ENCODE peak calls at places on chromosome 22, in six cellular contexts. One of them, this sample, is unnamed.

GRCh38 chr22:44172370-44173108 is 8.2 kb upstream of the PARVG start:
- DNase-seq in CD8-positive, alpha-beta T cell: no peak
- DNase-seq in A549: no peak
- DNase-seq in esophagus squamous epithelium: no peak
- DNase-seq in uterus: no peak
- DNase-seq in cardiac muscle cell: no peak
- DNase-seq in this sample: no peak

GRCh38 chr22:26428515-26429457 is at the start of gene ASPHD2:
- DNase-seq in esophagus squamous epithelium: no peak
- DNase-seq in uterus: peak; percentile 43
- DNase-seq in cardiac muscle cell: peak; percentile 73
- DNase-seq in A549: peak; percentile 18
- DNase-seq in CD8-positive, alpha-beta T cell: peak; percentile 80
- DNase-seq in this sample: peak; percentile 2

GRCh38 chr22:43228330-43228729 is 41.4 kb upstream of the TTLL12 start:
- DNase-seq in esophagus squamous epithelium: no peak
- DNase-seq in uterus: no peak
- DNase-seq in CD8-positive, alpha-beta T cell: peak; percentile 26
- DNase-seq in cardiac muscle cell: peak; percentile 59
- DNase-seq in A549: peak; percentile 35
- DNase-seq in this sample: no peak

GRCh38 chr22:43996170-43996980 is 27.7 kb upstream of the PARVB start:
- DNase-seq in CD8-positive, alpha-beta T cell: peak; percentile 69
- DNase-seq in uterus: peak; percentile 28
- DNase-seq in A549: no peak
- DNase-seq in esophagus squamous epithelium: peak; percentile 26
- DNase-seq in cardiac muscle cell: no peak
- DNase-seq in this sample: no peak

GRCh38 chr22:34414467-34415440 is 494.5 kb upstream of the LARGE1 start:
- DNase-seq in esophagus squamous epithelium: no peak
- DNase-seq in uterus: no peak
- DNase-seq in cardiac muscle cell: peak; percentile 93
- DNase-seq in A549: peak; percentile 1
- DNase-seq in CD8-positive, alpha-beta T cell: no peak
- DNase-seq in this sample: no peak

GRCh38 chr22:17077255-17077654 is 7.5 kb upstream of the IL17RA start:
- DNase-seq in esophagus squamous epithelium: no peak
- DNase-seq in A549: no peak
- DNase-seq in cardiac muscle cell: no peak
- DNase-seq in uterus: no peak
- DNase-seq in CD8-positive, alpha-beta T cell: no peak
- DNase-seq in this sample: peak; percentile 51

GRCh38 chr22:50262460-50262911 is 1.0 kb upstream of the MAPK12 start:
- DNase-seq in A549: no peak
- DNase-seq in cardiac muscle cell: no peak
- DNase-seq in uterus: no peak
- DNase-seq in CD8-positive, alpha-beta T cell: no peak
- DNase-seq in esophagus squamous epithelium: no peak
- DNase-seq in this sample: no peak

GRCh38 chr22:20244744-20245576 is 23.2 kb downstream of the RTN4R start:
- DNase-seq in esophagus squamous epithelium: no peak
- DNase-seq in A549: no peak
- DNase-seq in CD8-positive, alpha-beta T cell: peak; percentile 77
- DNase-seq in cardiac muscle cell: no peak
- DNase-seq in uterus: no peak
- DNase-seq in this sample: no peak

GRCh38 chr22:42261266-42261665 is 9.2 kb downstream of the TCF20 start:
- DNase-seq in CD8-positive, alpha-beta T cell: no peak
- DNase-seq in uterus: no peak
- DNase-seq in cardiac muscle cell: no peak
- DNase-seq in A549: no peak
- DNase-seq in esophagus squamous epithelium: no peak
- DNase-seq in this sample: peak; percentile 36

GRCh38 chr22:17489101-17489500 is 74.2 kb upstream of the SLC25A18 start:
- DNase-seq in esophagus squamous epithelium: no peak
- DNase-seq in cardiac muscle cell: no peak
- DNase-seq in CD8-positive, alpha-beta T cell: no peak
- DNase-seq in uterus: no peak
- DNase-seq in A549: no peak
- DNase-seq in this sample: no peak

GRCh38 chr22:24583221-24583971 is 9.5 kb downstream of the LRRC75B start:
- DNase-seq in A549: no peak
- DNase-seq in CD8-positive, alpha-beta T cell: no peak
- DNase-seq in uterus: no peak
- DNase-seq in cardiac muscle cell: peak; percentile 88
- DNase-seq in esophagus squamous epithelium: no peak
- DNase-seq in this sample: no peak

GRCh38 chr22:25332386-25332785 is 112.9 kb downstream of the CRYBB2 start:
- DNase-seq in A549: no peak
- DNase-seq in CD8-positive, alpha-beta T cell: no peak
- DNase-seq in uterus: no peak
- DNase-seq in esophagus squamous epithelium: no peak
- DNase-seq in cardiac muscle cell: no peak
- DNase-seq in this sample: no peak

GRCh38 chr22:27578937-27579617 is 222.5 kb downstream of the MN1 start:
- DNase-seq in A549: no peak
- DNase-seq in esophagus squamous epithelium: no peak
- DNase-seq in CD8-positive, alpha-beta T cell: no peak
- DNase-seq in uterus: no peak
- DNase-seq in cardiac muscle cell: no peak
- DNase-seq in this sample: no peak

GRCh38 chr22:19873138-19873959 is 18.7 kb upstream of the GNB1L start:
- DNase-seq in esophagus squamous epithelium: no peak
- DNase-seq in A549: no peak
- DNase-seq in CD8-positive, alpha-beta T cell: peak; percentile 4
- DNase-seq in uterus: peak; percentile 11
- DNase-seq in cardiac muscle cell: no peak
- DNase-seq in this sample: no peak

GRCh38 chr22:37775785-37776638 is 31.7 kb upstream of the GCAT start:
- DNase-seq in uterus: no peak
- DNase-seq in esophagus squamous epithelium: no peak
- DNase-seq in A549: no peak
- DNase-seq in cardiac muscle cell: no peak
- DNase-seq in CD8-positive, alpha-beta T cell: no peak
- DNase-seq in this sample: peak; percentile 90

GRCh38 chr22:39651783-39652058 is 81.2 kb downstream of the CACNA1I start:
- DNase-seq in A549: no peak
- DNase-seq in esophagus squamous epithelium: no peak
- DNase-seq in uterus: no peak
- DNase-seq in CD8-positive, alpha-beta T cell: no peak
- DNase-seq in cardiac muscle cell: no peak
- DNase-seq in this sample: no peak

GRCh38 chr22:46092646-46093410 is 57.5 kb upstream of the PPARA start:
- DNase-seq in esophagus squamous epithelium: no peak
- DNase-seq in uterus: no peak
- DNase-seq in cardiac muscle cell: no peak
- DNase-seq in A549: no peak
- DNase-seq in CD8-positive, alpha-beta T cell: no peak
- DNase-seq in this sample: no peak
- H3K27ac ChIP-seq in esophagus squamous epithelium: peak overlapping the region; percentile 100
- H3K27ac ChIP-seq in uterus: peak overlapping the region; percentile 99
- H3K27ac ChIP-seq in cardiac muscle cell: no peak overlapping the region
- H3K27ac ChIP-seq in A549: no peak overlapping the region
- H3K27ac ChIP-seq in CD8-positive, alpha-beta T cell: no peak overlapping the region
- H3K27ac ChIP-seq in this sample: peak overlapping the region; percentile 39

GRCh38 chr22:48607901-48608650 is 1219.6 kb downstream of the BRD1 start:
- DNase-seq in cardiac muscle cell: no peak
- DNase-seq in esophagus squamous epithelium: no peak
- DNase-seq in A549: no peak
- DNase-seq in uterus: no peak
- DNase-seq in CD8-positive, alpha-beta T cell: no peak
- DNase-seq in this sample: no peak
- H3K9me3 ChIP-seq in cardiac muscle cell: no peaks in the 10 kb centered on the region
- H3K9me3 ChIP-seq in esophagus squamous epithelium: no peaks in the 10 kb centered on the region
- H3K9me3 ChIP-seq in A549: no peaks in the 10 kb centered on the region
- H3K9me3 ChIP-seq in uterus: no peaks in the 10 kb centered on the region
- H3K9me3 ChIP-seq in CD8-positive, alpha-beta T cell: no peaks in the 10 kb centered on the region
- H3K9me3 ChIP-seq in this sample: peaks cover 90% of the 10 kb centered on the region

DNA sequence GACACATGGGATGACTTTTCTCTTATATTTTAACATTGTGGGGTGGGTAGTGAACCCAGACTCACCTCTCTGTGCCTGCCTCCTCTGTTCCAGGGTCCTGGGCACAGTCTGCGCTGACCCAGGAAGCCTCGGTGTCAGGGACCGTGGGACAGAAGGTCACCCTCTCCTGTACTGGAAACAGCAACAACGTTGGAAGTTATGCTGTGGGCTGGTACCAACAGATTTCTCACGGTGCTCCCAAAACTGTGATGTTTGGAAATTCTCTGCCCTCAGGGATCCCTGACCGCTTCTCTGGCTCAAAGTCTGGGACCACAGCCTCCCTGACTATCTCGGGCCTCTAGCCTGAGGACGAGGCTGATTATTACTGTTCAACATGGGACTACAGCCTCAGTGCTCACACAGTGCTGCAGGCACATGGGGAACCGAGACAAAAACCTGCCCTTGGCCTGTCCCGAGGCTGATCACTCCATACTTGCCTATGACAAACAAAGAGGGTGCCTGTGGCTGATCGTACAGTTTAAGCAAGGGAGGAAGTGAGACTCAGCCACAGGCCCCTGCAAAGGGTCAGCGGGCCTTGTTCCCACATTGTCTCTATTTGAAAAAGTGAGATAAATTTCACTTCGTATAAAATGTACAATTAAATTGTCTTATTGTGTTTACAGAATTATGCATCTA is 43.7 kb upstream of the TOP3B start:
- DNase-seq in esophagus squamous epithelium: no peak
- DNase-seq in uterus: no peak
- DNase-seq in cardiac muscle cell: no peak
- DNase-seq in A549: no peak
- DNase-seq in CD8-positive, alpha-beta T cell: no peak
- DNase-seq in this sample: no peak
- H3K4me3 ChIP-seq in esophagus squamous epithelium: no peak overlapping the region
- H3K4me3 ChIP-seq in uterus: no peak overlapping the region
- H3K4me3 ChIP-seq in cardiac muscle cell: no peak overlapping the region
- H3K4me3 ChIP-seq in A549: no peak overlapping the region
- H3K4me3 ChIP-seq in CD8-positive, alpha-beta T cell: no peak overlapping the region
- H3K4me3 ChIP-seq in this sample: no peak overlapping the region

GRCh38 chr22:28977050-28977449 is 84.6 kb downstream of the C22orf31 start:
- DNase-seq in A549: no peak
- DNase-seq in uterus: no peak
- DNase-seq in esophagus squamous epithelium: no peak
- DNase-seq in CD8-positive, alpha-beta T cell: no peak
- DNase-seq in cardiac muscle cell: no peak
- DNase-seq in this sample: no peak
- H3K27ac ChIP-seq in A549: peak overlapping the region; percentile 83
- H3K27ac ChIP-seq in uterus: peak overlapping the region; percentile 55
- H3K27ac ChIP-seq in esophagus squamous epithelium: peak overlapping the region; percentile 18
- H3K27ac ChIP-seq in CD8-positive, alpha-beta T cell: no peak overlapping the region
- H3K27ac ChIP-seq in cardiac muscle cell: peak overlapping the region; percentile 87
- H3K27ac ChIP-seq in this sample: no peak overlapping the region

DNA sequence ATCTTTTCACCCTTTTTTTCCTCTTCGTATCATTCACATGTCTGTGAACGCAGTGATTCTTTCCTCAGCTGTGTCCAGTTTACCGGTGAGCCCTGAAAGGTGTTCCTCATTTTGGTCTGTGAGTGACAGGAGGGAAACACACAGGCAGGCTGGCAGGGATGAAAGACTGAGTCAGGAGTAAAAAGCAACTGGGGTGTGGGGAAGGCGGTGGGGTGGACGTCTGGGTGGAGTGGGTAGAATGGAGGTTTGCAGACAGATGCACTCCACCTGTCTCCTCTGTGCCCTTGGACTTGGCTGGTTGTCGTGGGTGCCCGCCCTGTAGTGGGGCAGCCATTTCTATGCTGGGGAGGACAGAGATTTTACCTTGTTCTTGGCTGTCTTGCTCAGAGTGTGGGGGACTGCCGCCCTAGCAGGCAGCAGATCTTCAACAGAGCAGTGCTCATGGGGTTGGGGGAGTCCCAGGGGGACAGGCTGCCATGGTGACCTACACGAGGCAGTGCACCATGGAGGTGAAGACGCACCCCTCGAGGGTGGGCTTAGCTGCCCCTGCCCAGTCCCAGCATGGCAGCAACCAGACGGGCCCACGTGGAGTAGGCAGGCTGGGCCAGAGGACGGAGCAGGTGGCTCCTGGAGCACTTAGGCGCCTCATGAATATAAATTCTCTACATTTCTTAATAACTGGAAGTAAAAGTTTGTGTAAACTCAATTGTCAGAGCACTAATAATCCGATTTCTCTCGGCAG is 603.7 kb downstream of the TBC1D22A start:
- DNase-seq in A549: no peak
- DNase-seq in uterus: no peak
- DNase-seq in CD8-positive, alpha-beta T cell: no peak
- DNase-seq in cardiac muscle cell: no peak
- DNase-seq in esophagus squamous epithelium: no peak
- DNase-seq in this sample: no peak
- H3K9me3 ChIP-seq in A549: peaks cover 5% of the 10 kb centered on the region
- H3K9me3 ChIP-seq in uterus: no peaks in the 10 kb centered on the region
- H3K9me3 ChIP-seq in CD8-positive, alpha-beta T cell: no peaks in the 10 kb centered on the region
- H3K9me3 ChIP-seq in cardiac muscle cell: peaks cover 2% of the 10 kb centered on the region
- H3K9me3 ChIP-seq in esophagus squamous epithelium: peaks cover 18% of the 10 kb centered on the region
- H3K9me3 ChIP-seq in this sample: no peaks in the 10 kb centered on the region

This sample was measured in AG04450.